ENCODE peak calls at places on chromosomes 3 and 15, in ten cellular contexts. One of them, this sample, is unnamed.

GRCh38 chr3:16480861-16481569 is 32.5 kb downstream of the RFTN1 start:
- DNase-seq in T follicular helper cell: no peak
- DNase-seq in cardiac muscle cell: peak
- DNase-seq in posterior cingulate gyrus: no peak
- DNase-seq in activated CD4-positive, alpha-beta T cell treated with anti-CD3 and anti-CD28 coated beads for 4 hours: no peak
- DNase-seq in NCI-H345: no peak
- DNase-seq in fibroblast of gingiva: peak
- DNase-seq in left ventricle myocardium inferior: no peak
- DNase-seq in posterior vena cava: no peak
- DNase-seq in AG04449: no peak
- DNase-seq in this sample: peak

GRCh38 chr3:123884258-123884831 is at the start of gene MYLK:
- DNase-seq in T follicular helper cell: no peak
- DNase-seq in cardiac muscle cell: peak
- DNase-seq in posterior cingulate gyrus: no peak
- DNase-seq in activated CD4-positive, alpha-beta T cell treated with anti-CD3 and anti-CD28 coated beads for 4 hours: no peak
- DNase-seq in NCI-H345: peak
- DNase-seq in fibroblast of gingiva: peak
- DNase-seq in left ventricle myocardium inferior: peak
- DNase-seq in posterior vena cava: peak
- DNase-seq in AG04449: peak
- DNase-seq in this sample: peak

GRCh38 chr3:116264546-116265174 is 180.6 kb downstream of the LSAMP start:
- DNase-seq in T follicular helper cell: no peak
- DNase-seq in cardiac muscle cell: peak
- DNase-seq in posterior cingulate gyrus: no peak
- DNase-seq in activated CD4-positive, alpha-beta T cell treated with anti-CD3 and anti-CD28 coated beads for 4 hours: no peak
- DNase-seq in NCI-H345: no peak
- DNase-seq in fibroblast of gingiva: no peak
- DNase-seq in left ventricle myocardium inferior: no peak
- DNase-seq in posterior vena cava: no peak
- DNase-seq in AG04449: no peak
- DNase-seq in this sample: no peak

GRCh38 chr3:9311265-9311664 is 51.6 kb upstream of the THUMPD3 start:
- DNase-seq in T follicular helper cell: no peak
- DNase-seq in cardiac muscle cell: no peak
- DNase-seq in posterior cingulate gyrus: no peak
- DNase-seq in activated CD4-positive, alpha-beta T cell treated with anti-CD3 and anti-CD28 coated beads for 4 hours: no peak
- DNase-seq in NCI-H345: no peak
- DNase-seq in fibroblast of gingiva: no peak
- DNase-seq in left ventricle myocardium inferior: no peak
- DNase-seq in posterior vena cava: no peak
- DNase-seq in AG04449: no peak
- DNase-seq in this sample: no peak

GRCh38 chr3:133670525-133670995 is 8.8 kb upstream of the TOPBP1 start:
- DNase-seq in T follicular helper cell: no peak
- DNase-seq in cardiac muscle cell: no peak
- DNase-seq in posterior cingulate gyrus: no peak
- DNase-seq in activated CD4-positive, alpha-beta T cell treated with anti-CD3 and anti-CD28 coated beads for 4 hours: no peak
- DNase-seq in NCI-H345: no peak
- DNase-seq in fibroblast of gingiva: no peak
- DNase-seq in left ventricle myocardium inferior: no peak
- DNase-seq in posterior vena cava: no peak
- DNase-seq in AG04449: no peak
- DNase-seq in this sample: no peak

GRCh38 chr3:66998075-66998898 is at the start of gene KBTBD8:
- DNase-seq in T follicular helper cell: peak
- DNase-seq in cardiac muscle cell: peak
- DNase-seq in posterior cingulate gyrus: peak
- DNase-seq in activated CD4-positive, alpha-beta T cell treated with anti-CD3 and anti-CD28 coated beads for 4 hours: peak
- DNase-seq in NCI-H345: peak
- DNase-seq in fibroblast of gingiva: peak
- DNase-seq in left ventricle myocardium inferior: peak
- DNase-seq in posterior vena cava: peak
- DNase-seq in AG04449: peak
- DNase-seq in this sample: peak

GRCh38 chr3:184727357-184728060 is 15.6 kb upstream of the MAGEF1 start:
- DNase-seq in T follicular helper cell: no peak
- DNase-seq in cardiac muscle cell: peak
- DNase-seq in posterior cingulate gyrus: peak
- DNase-seq in activated CD4-positive, alpha-beta T cell treated with anti-CD3 and anti-CD28 coated beads for 4 hours: peak
- DNase-seq in NCI-H345: peak
- DNase-seq in fibroblast of gingiva: peak
- DNase-seq in left ventricle myocardium inferior: peak
- DNase-seq in posterior vena cava: peak
- DNase-seq in AG04449: no peak
- DNase-seq in this sample: no peak

GRCh38 chr15:68819451-68820204 is 1.1 kb downstream of the ANP32A start:
- DNase-seq in T follicular helper cell: no peak
- DNase-seq in cardiac muscle cell: peak
- DNase-seq in posterior cingulate gyrus: peak
- DNase-seq in activated CD4-positive, alpha-beta T cell treated with anti-CD3 and anti-CD28 coated beads for 4 hours: peak
- DNase-seq in NCI-H345: peak
- DNase-seq in fibroblast of gingiva: peak
- DNase-seq in left ventricle myocardium inferior: peak
- DNase-seq in posterior vena cava: peak
- DNase-seq in AG04449: no peak
- DNase-seq in this sample: no peak

GRCh38 chr3:5082658-5083030 is 39.4 kb upstream of the ARL8B start:
- DNase-seq in T follicular helper cell: no peak
- DNase-seq in cardiac muscle cell: no peak
- DNase-seq in posterior cingulate gyrus: no peak
- DNase-seq in activated CD4-positive, alpha-beta T cell treated with anti-CD3 and anti-CD28 coated beads for 4 hours: no peak
- DNase-seq in NCI-H345: no peak
- DNase-seq in fibroblast of gingiva: no peak
- DNase-seq in left ventricle myocardium inferior: no peak
- DNase-seq in posterior vena cava: no peak
- DNase-seq in AG04449: no peak
- DNase-seq in this sample: no peak

GRCh38 chr3:101509276-101509675 is 3.7 kb downstream of the SENP7 start:
- DNase-seq in T follicular helper cell: no peak
- DNase-seq in cardiac muscle cell: peak
- DNase-seq in posterior cingulate gyrus: no peak
- DNase-seq in activated CD4-positive, alpha-beta T cell treated with anti-CD3 and anti-CD28 coated beads for 4 hours: no peak
- DNase-seq in NCI-H345: no peak
- DNase-seq in fibroblast of gingiva: no peak
- DNase-seq in left ventricle myocardium inferior: no peak
- DNase-seq in posterior vena cava: no peak
- DNase-seq in AG04449: no peak
- DNase-seq in this sample: no peak

GRCh38 chr3:39933986-39934693 is 124.7 kb downstream of the MYRIP start:
- DNase-seq in T follicular helper cell: no peak
- DNase-seq in cardiac muscle cell: no peak
- DNase-seq in posterior cingulate gyrus: no peak
- DNase-seq in activated CD4-positive, alpha-beta T cell treated with anti-CD3 and anti-CD28 coated beads for 4 hours: no peak
- DNase-seq in NCI-H345: no peak
- DNase-seq in fibroblast of gingiva: no peak
- DNase-seq in left ventricle myocardium inferior: no peak
- DNase-seq in posterior vena cava: no peak
- DNase-seq in AG04449: no peak
- DNase-seq in this sample: no peak

GRCh38 chr3:155334897-155335883 is 41.7 kb upstream of the STRIT1 start:
- DNase-seq in T follicular helper cell: no peak
- DNase-seq in cardiac muscle cell: peak
- DNase-seq in posterior cingulate gyrus: no peak
- DNase-seq in activated CD4-positive, alpha-beta T cell treated with anti-CD3 and anti-CD28 coated beads for 4 hours: no peak
- DNase-seq in NCI-H345: no peak
- DNase-seq in fibroblast of gingiva: no peak
- DNase-seq in left ventricle myocardium inferior: no peak
- DNase-seq in posterior vena cava: no peak
- DNase-seq in AG04449: no peak
- DNase-seq in this sample: no peak

GRCh38 chr3:46978381-46978780 is 1.1 kb upstream of the NBEAL2 start:
- DNase-seq in T follicular helper cell: no peak
- DNase-seq in cardiac muscle cell: no peak
- DNase-seq in posterior cingulate gyrus: peak
- DNase-seq in activated CD4-positive, alpha-beta T cell treated with anti-CD3 and anti-CD28 coated beads for 4 hours: no peak
- DNase-seq in NCI-H345: no peak
- DNase-seq in fibroblast of gingiva: no peak
- DNase-seq in left ventricle myocardium inferior: peak
- DNase-seq in posterior vena cava: peak
- DNase-seq in AG04449: no peak
- DNase-seq in this sample: no peak

GRCh38 chr15:31389576-31389975 is 62.9 kb downstream of the KLF13 start:
- DNase-seq in T follicular helper cell: no peak
- DNase-seq in cardiac muscle cell: no peak
- DNase-seq in posterior cingulate gyrus: no peak
- DNase-seq in activated CD4-positive, alpha-beta T cell treated with anti-CD3 and anti-CD28 coated beads for 4 hours: no peak
- DNase-seq in NCI-H345: no peak
- DNase-seq in fibroblast of gingiva: no peak
- DNase-seq in left ventricle myocardium inferior: no peak
- DNase-seq in posterior vena cava: no peak
- DNase-seq in AG04449: no peak
- DNase-seq in this sample: no peak

GRCh38 chr3:112358311-112358780 is 25.4 kb downstream of the CD200 start:
- DNase-seq in T follicular helper cell: no peak
- DNase-seq in cardiac muscle cell: no peak
- DNase-seq in posterior cingulate gyrus: no peak
- DNase-seq in activated CD4-positive, alpha-beta T cell treated with anti-CD3 and anti-CD28 coated beads for 4 hours: no peak
- DNase-seq in NCI-H345: no peak
- DNase-seq in fibroblast of gingiva: no peak
- DNase-seq in left ventricle myocardium inferior: no peak
- DNase-seq in posterior vena cava: no peak
- DNase-seq in AG04449: no peak
- DNase-seq in this sample: no peak

GRCh38 chr15:78004919-78005634 is 72.4 kb downstream of the TBC1D2B start:
- DNase-seq in T follicular helper cell: no peak
- DNase-seq in cardiac muscle cell: peak
- DNase-seq in posterior cingulate gyrus: peak
- DNase-seq in activated CD4-positive, alpha-beta T cell treated with anti-CD3 and anti-CD28 coated beads for 4 hours: no peak
- DNase-seq in NCI-H345: peak
- DNase-seq in fibroblast of gingiva: peak
- DNase-seq in left ventricle myocardium inferior: peak
- DNase-seq in posterior vena cava: peak
- DNase-seq in AG04449: peak
- DNase-seq in this sample: peak

GRCh38 chr3:173138031-173138430 is 3.0 kb downstream of the SPATA16 start:
- DNase-seq in T follicular helper cell: no peak
- DNase-seq in cardiac muscle cell: no peak
- DNase-seq in posterior cingulate gyrus: no peak
- DNase-seq in activated CD4-positive, alpha-beta T cell treated with anti-CD3 and anti-CD28 coated beads for 4 hours: no peak
- DNase-seq in NCI-H345: no peak
- DNase-seq in fibroblast of gingiva: no peak
- DNase-seq in left ventricle myocardium inferior: no peak
- DNase-seq in posterior vena cava: no peak
- DNase-seq in AG04449: no peak
- DNase-seq in this sample: no peak

GRCh38 chr3:42492508-42493080 is 9.8 kb upstream of the VIPR1 start:
- DNase-seq in T follicular helper cell: no peak
- DNase-seq in cardiac muscle cell: no peak
- DNase-seq in posterior cingulate gyrus: no peak
- DNase-seq in activated CD4-positive, alpha-beta T cell treated with anti-CD3 and anti-CD28 coated beads for 4 hours: no peak
- DNase-seq in NCI-H345: no peak
- DNase-seq in fibroblast of gingiva: no peak
- DNase-seq in left ventricle myocardium inferior: no peak
- DNase-seq in posterior vena cava: peak
- DNase-seq in AG04449: no peak
- DNase-seq in this sample: no peak

GRCh38 chr15:96359772-96360498 is 29.4 kb downstream of the NR2F2 start:
- DNase-seq in T follicular helper cell: no peak
- DNase-seq in cardiac muscle cell: peak
- DNase-seq in posterior cingulate gyrus: no peak
- DNase-seq in activated CD4-positive, alpha-beta T cell treated with anti-CD3 and anti-CD28 coated beads for 4 hours: no peak
- DNase-seq in NCI-H345: no peak
- DNase-seq in fibroblast of gingiva: no peak
- DNase-seq in left ventricle myocardium inferior: no peak
- DNase-seq in posterior vena cava: peak
- DNase-seq in AG04449: no peak
- DNase-seq in this sample: no peak

GRCh38 chr3:42731476-42732195 is 29.0 kb upstream of the HHATL start:
- DNase-seq in T follicular helper cell: no peak
- DNase-seq in cardiac muscle cell: no peak
- DNase-seq in posterior cingulate gyrus: peak
- DNase-seq in activated CD4-positive, alpha-beta T cell treated with anti-CD3 and anti-CD28 coated beads for 4 hours: no peak
- DNase-seq in NCI-H345: no peak
- DNase-seq in fibroblast of gingiva: no peak
- DNase-seq in left ventricle myocardium inferior: no peak
- DNase-seq in posterior vena cava: no peak
- DNase-seq in AG04449: no peak
- DNase-seq in this sample: no peak

GRCh38 chr15:45314960-45315359 is 62.9 kb downstream of the SLC28A2 start:
- DNase-seq in T follicular helper cell: no peak
- DNase-seq in cardiac muscle cell: peak
- DNase-seq in posterior cingulate gyrus: no peak
- DNase-seq in activated CD4-positive, alpha-beta T cell treated with anti-CD3 and anti-CD28 coated beads for 4 hours: no peak
- DNase-seq in NCI-H345: no peak
- DNase-seq in fibroblast of gingiva: no peak
- DNase-seq in left ventricle myocardium inferior: no peak
- DNase-seq in posterior vena cava: no peak
- DNase-seq in AG04449: no peak
- DNase-seq in this sample: no peak

GRCh38 chr15:50206020-50206419 is 24.0 kb downstream of the SLC27A2 start:
- DNase-seq in T follicular helper cell: no peak
- DNase-seq in cardiac muscle cell: no peak
- DNase-seq in posterior cingulate gyrus: no peak
- DNase-seq in activated CD4-positive, alpha-beta T cell treated with anti-CD3 and anti-CD28 coated beads for 4 hours: no peak
- DNase-seq in NCI-H345: no peak
- DNase-seq in fibroblast of gingiva: no peak
- DNase-seq in left ventricle myocardium inferior: no peak
- DNase-seq in posterior vena cava: no peak
- DNase-seq in AG04449: no peak
- DNase-seq in this sample: no peak

GRCh38 chr3:195908439-195909293 is at the start of gene TNK2:
- DNase-seq in T follicular helper cell: peak
- DNase-seq in cardiac muscle cell: no peak
- DNase-seq in posterior cingulate gyrus: peak
- DNase-seq in activated CD4-positive, alpha-beta T cell treated with anti-CD3 and anti-CD28 coated beads for 4 hours: peak
- DNase-seq in NCI-H345: no peak
- DNase-seq in fibroblast of gingiva: no peak
- DNase-seq in left ventricle myocardium inferior: no peak
- DNase-seq in posterior vena cava: peak
- DNase-seq in AG04449: no peak
- DNase-seq in this sample: no peak

GRCh38 chr3:184523825-184524615 is 37.6 kb upstream of the EPHB3 start:
- DNase-seq in T follicular helper cell: no peak
- DNase-seq in cardiac muscle cell: peak
- DNase-seq in posterior cingulate gyrus: no peak
- DNase-seq in activated CD4-positive, alpha-beta T cell treated with anti-CD3 and anti-CD28 coated beads for 4 hours: no peak
- DNase-seq in NCI-H345: peak
- DNase-seq in fibroblast of gingiva: peak
- DNase-seq in left ventricle myocardium inferior: no peak
- DNase-seq in posterior vena cava: no peak
- DNase-seq in AG04449: no peak
- DNase-seq in this sample: no peak

GRCh38 chr3:31980530-31981205 is 394 bp downstream of the OSBPL10 start:
- DNase-seq in T follicular helper cell: peak
- DNase-seq in cardiac muscle cell: peak
- DNase-seq in posterior cingulate gyrus: peak
- DNase-seq in activated CD4-positive, alpha-beta T cell treated with anti-CD3 and anti-CD28 coated beads for 4 hours: peak
- DNase-seq in NCI-H345: peak
- DNase-seq in fibroblast of gingiva: peak
- DNase-seq in left ventricle myocardium inferior: peak
- DNase-seq in posterior vena cava: peak
- DNase-seq in AG04449: no peak
- DNase-seq in this sample: no peak

GRCh38 chr15:72342385-72342784 is 22.4 kb upstream of the CELF6 start:
- DNase-seq in T follicular helper cell: peak
- DNase-seq in cardiac muscle cell: peak
- DNase-seq in posterior cingulate gyrus: no peak
- DNase-seq in activated CD4-positive, alpha-beta T cell treated with anti-CD3 and anti-CD28 coated beads for 4 hours: peak
- DNase-seq in NCI-H345: no peak
- DNase-seq in fibroblast of gingiva: no peak
- DNase-seq in left ventricle myocardium inferior: no peak
- DNase-seq in posterior vena cava: no peak
- DNase-seq in AG04449: no peak
- DNase-seq in this sample: no peak

GRCh38 chr3:12643724-12644123 is 20.2 kb downstream of the RAF1 start:
- DNase-seq in T follicular helper cell: no peak
- DNase-seq in cardiac muscle cell: no peak
- DNase-seq in posterior cingulate gyrus: no peak
- DNase-seq in activated CD4-positive, alpha-beta T cell treated with anti-CD3 and anti-CD28 coated beads for 4 hours: no peak
- DNase-seq in NCI-H345: no peak
- DNase-seq in fibroblast of gingiva: no peak
- DNase-seq in left ventricle myocardium inferior: no peak
- DNase-seq in posterior vena cava: no peak
- DNase-seq in AG04449: no peak
- DNase-seq in this sample: no peak

This sample was measured in BJ.